ENCODE peak calls at places on chromosome 22, in ten cellular contexts. E, X, I, B, G, M, W, V, U and K are unnamed samples.

GRCh38 chr22:49239264-49240015 is 588.2 kb downstream of the BRD1 start:
- DNase-seq in E (no peak), X (no peak), I (no peak), B (no peak), G (no peak), M (no peak), W (no peak), V (no peak), U (no peak), K (no peak)

GRCh38 chr22:49789289-49790141 is 38.2 kb downstream of the BRD1 start:
- DNase-seq in E (no peak), X (no peak), I (no peak), B (no peak), G (peak), M (no peak), W (peak), V (peak), U (peak), K (no peak)

GRCh38 chr22:22235564-22235963 is 9.0 kb upstream of the VPREB1 start:
- DNase-seq in E (no peak), X (no peak), I (peak), B (no peak), G (peak), M (no peak), W (peak), V (no peak), U (peak), K (peak)

GRCh38 chr22:48870436-48870835 is 957.2 kb downstream of the BRD1 start:
- DNase-seq in E (no peak), X (no peak), I (no peak), B (no peak), G (no peak), M (no peak), W (no peak), V (no peak), U (no peak), K (no peak)

GRCh38 chr22:21745948-21746347 is 10.4 kb upstream of the YPEL1 start:
- DNase-seq in E (no peak), X (no peak), I (no peak), B (no peak), G (no peak), M (no peak), W (no peak), V (no peak), U (no peak), K (no peak)

GRCh38 chr22:50027639-50028537 is 15.3 kb upstream of the IL17REL start:
- DNase-seq in E (no peak), X (no peak), I (no peak), B (no peak), G (peak), M (peak), W (no peak), V (no peak), U (peak), K (no peak)

GRCh38 chr22:22168190-22168940 is 76.2 kb upstream of the VPREB1 start:
- DNase-seq in E (no peak), X (no peak), I (no peak), B (peak), G (peak), M (peak), W (no peak), V (peak), U (peak), K (peak)

GRCh38 chr22:44683237-44683636 is 18.8 kb upstream of the PRR5 start:
- DNase-seq in E (no peak), X (no peak), I (no peak), B (no peak), G (peak), M (no peak), W (no peak), V (no peak), U (no peak), K (no peak)

GRCh38 chr22:47053013-47053864 is 290.8 kb downstream of the TBC1D22A start:
- DNase-seq in E (no peak), X (no peak), I (no peak), B (peak), G (no peak), M (no peak), W (no peak), V (no peak), U (no peak), K (no peak)

GRCh38 chr22:45769569-45770210 is 98.1 kb downstream of the ATXN10 start:
- DNase-seq in E (no peak), X (no peak), I (no peak), B (no peak), G (no peak), M (no peak), W (no peak), V (no peak), U (peak), K (no peak)

GRCh38 chr22:23889620-23890019 is 4.6 kb upstream of the MIF start:
- DNase-seq in E (no peak), X (no peak), I (peak), B (no peak), G (no peak), M (no peak), W (no peak), V (no peak), U (peak), K (no peak)

GRCh38 chr22:46459347-46460065 is 77.9 kb downstream of the CELSR1 start:
- DNase-seq in E (no peak), X (no peak), I (no peak), B (no peak), G (no peak), M (no peak), W (no peak), V (no peak), U (no peak), K (no peak)